ENCODE peak calls at places on chromosome 1, in four cellular contexts. A is upper lobe of right lung, W is fibroblast of mammary gland, C is BJ. H is an unnamed sample.

GRCh38 chr1:74195339-74195738 is 2.6 kb downstream of the LRRIQ3 start:
- DNase-seq in A (no peak), W (no peak), C (no peak), H (no peak)

GRCh38 chr1:31502926-31503511 is 73.3 kb upstream of the TINAGL1 start:
- DNase-seq in A (no peak), W (no peak), C (no peak), H (no peak)

GRCh38 chr1:55519276-55519675 is 304.1 kb upstream of the USP24 start:
- DNase-seq in A (no peak), W (no peak), C (no peak), H (no peak)

GRCh38 chr1:944341-945325 is 14.4 kb downstream of the NOC2L start:
- DNase-seq in A (no peak), W (peak; percentile 52), C (no peak), H (peak; percentile 85)

GRCh38 chr1:29639156-29639736 is 402.9 kb downstream of the PTPRU start:
- DNase-seq in A (no peak), W (no peak), C (no peak), H (no peak)

GRCh38 chr1:53237638-53238037 is 680 bp downstream of the MAGOH start:
- DNase-seq in A (no peak), W (no peak), C (no peak), H (no peak)

GRCh38 chr1:27572019-27572678 is 31.8 kb downstream of the AHDC1 start:
- DNase-seq in A (no peak), W (no peak), C (no peak), H (peak; percentile 37)

GRCh38 chr1:53470155-53470554 is 11.0 kb downstream of the DMRTB1 start:
- DNase-seq in A (peak; percentile 78), W (peak; percentile 81), C (no peak), H (peak; percentile 82)

GRCh38 chr1:223413216-223413615 is 20.0 kb downstream of the CCDC185 start:
- DNase-seq in A (no peak), W (no peak), C (no peak), H (no peak)

GRCh38 chr1:8464377-8464776 is 146.5 kb downstream of the SLC45A1 start:
- DNase-seq in A (peak; percentile 77), W (no peak), C (no peak), H (no peak)

GRCh38 chr1:28855969-28856368 is 44.0 kb downstream of the OPRD1 start:
- DNase-seq in A (no peak), W (no peak), C (no peak), H (no peak)

GRCh38 chr1:198681831-198682756 is 43.3 kb downstream of the PTPRC start:
- DNase-seq in A (peak; percentile 67), W (peak; percentile 86), C (peak; percentile 90), H (peak; percentile 98)

GRCh38 chr1:216929870-216930582 is 206.8 kb upstream of the ESRRG start:
- DNase-seq in A (no peak), W (peak; percentile 10), C (no peak), H (no peak)

GRCh38 chr1:41313661-41314131 is 47.5 kb upstream of the FOXO6 start:
- DNase-seq in A (no peak), W (peak; percentile 49), C (no peak), H (peak; percentile 19)

GRCh38 chr1:110650623-110651022 is 24.1 kb downstream of the KCNA3 start:
- DNase-seq in A (no peak), W (no peak), C (no peak), H (no peak)

GRCh38 chr1:154749078-154749760 is 120.9 kb downstream of the KCNN3 start:
- DNase-seq in A (no peak), W (peak; percentile 82), C (no peak), H (no peak)

GRCh38 chr1:28418278-28418637 is 48.7 kb downstream of the PHACTR4 start:
- DNase-seq in A (no peak), W (no peak), C (no peak), H (no peak)

GRCh38 chr1:41784516-41785279 is 134.0 kb downstream of the HIVEP3 start:
- DNase-seq in A (no peak), W (peak; percentile 57), C (peak; percentile 37), H (no peak)

GRCh38 chr1:54317084-54317483 is 89.1 kb downstream of the SSBP3 start:
- DNase-seq in A (no peak), W (peak; percentile 46), C (no peak), H (no peak)

GRCh38 chr1:62401034-62401433 is 35.8 kb upstream of the USP1 start:
- DNase-seq in A (no peak), W (no peak), C (no peak), H (no peak)

GRCh38 chr1:59076612-59077011 is 220.3 kb upstream of the FGGY start:
- DNase-seq in A (no peak), W (peak; percentile 29), C (no peak), H (peak; percentile 53)

GRCh38 chr1:175536369-175536768 is 207.0 kb downstream of the TNR start:
- DNase-seq in A (no peak), W (no peak), C (no peak), H (peak; percentile 76)

GRCh38 chr1:240258910-240259309 is 167.2 kb downstream of the FMN2 start:
- DNase-seq in A (no peak), W (peak; percentile 97), C (peak; percentile 92), H (no peak)

GRCh38 chr1:199551967-199552565 is 475.4 kb upstream of the NR5A2 start:
- DNase-seq in A (no peak), W (peak; percentile 63), C (peak; percentile 17), H (peak; percentile 72)

GRCh38 chr1:199265319-199265718 is 626.5 kb downstream of the PTPRC start:
- DNase-seq in A (no peak), W (no peak), C (no peak), H (no peak)

GRCh38 chr1:225980005-225980404 is 19.1 kb downstream of the SDE2 start:
- DNase-seq in A (no peak), W (no peak), C (no peak), H (no peak)

GRCh38 chr1:180358649-180359048 is 128.6 kb downstream of the LHX4 start:
- DNase-seq in A (no peak), W (no peak), C (no peak), H (peak; percentile 59)

DNA sequence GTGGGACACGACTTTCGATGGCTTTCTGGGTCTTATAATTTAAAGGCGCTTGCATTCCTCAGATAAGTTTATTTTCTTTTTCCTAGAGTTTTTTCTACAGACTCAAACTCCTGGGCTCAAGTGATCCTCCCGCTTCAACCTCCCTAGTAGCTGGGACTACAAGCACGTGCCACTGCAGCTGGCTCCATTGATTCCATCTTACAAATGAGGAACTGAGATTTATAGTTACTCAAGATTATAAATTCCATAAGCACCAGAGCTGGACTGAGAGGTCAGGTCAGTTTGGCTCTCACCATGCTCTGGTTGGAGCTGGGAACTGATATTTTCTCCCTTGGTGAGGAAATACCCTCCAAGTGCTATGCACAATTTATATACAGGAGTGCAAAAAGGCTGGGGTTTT is 13.4 kb upstream of the PRPF38B start:
- DNase-seq in A (no peak), W (no peak), C (no peak), H (peak; percentile 13)
- H3K4me3 ChIP-seq in A (no peak overlapping the region), W (no peak overlapping the region), C (no peak overlapping the region), H (no peak overlapping the region)

DNA sequence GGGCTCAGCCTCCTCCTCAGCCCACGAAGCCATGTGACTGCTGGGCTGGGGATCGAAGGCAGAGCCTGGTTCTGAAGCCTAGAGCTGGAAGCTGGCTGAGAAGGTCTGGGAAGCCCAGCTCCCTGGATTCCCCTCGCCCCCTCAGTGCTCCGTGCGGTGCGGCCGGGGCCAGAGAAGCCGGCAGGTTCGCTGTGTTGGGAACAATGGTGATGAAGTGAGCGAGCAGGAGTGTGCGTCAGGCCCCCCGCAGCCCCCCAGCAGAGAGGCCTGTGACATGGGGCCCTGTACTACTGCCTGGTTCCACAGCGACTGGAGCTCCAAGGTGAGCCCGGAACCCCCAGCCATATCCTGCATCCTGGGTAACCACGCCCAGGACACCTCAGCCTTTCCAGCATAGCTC is 9.1 kb downstream of the ADAMTSL4 start:
- DNase-seq in A (no peak), W (no peak), C (no peak), H (no peak)
- H3K4me3 ChIP-seq in A (peak overlapping the region; percentile 44), W (peak overlapping the region; percentile 29), C (no peak overlapping the region), H (peak overlapping the region; percentile 32)

GRCh38 chr1:211891708-211892107 is 61.1 kb upstream of the LPGAT1 start:
- DNase-seq in A (no peak), W (no peak), C (no peak), H (no peak)
- H3K4me3 ChIP-seq in A (no peak overlapping the region), W (no peak overlapping the region), C (no peak overlapping the region), H (no peak overlapping the region)

GRCh38 chr1:35572296-35572695 is 818 bp upstream of the TFAP2E start:
- DNase-seq in A (peak; percentile 4), W (no peak), C (no peak), H (no peak)
- H3K4me3 ChIP-seq in A (no peak overlapping the region), W (no peak overlapping the region), C (no peak overlapping the region), H (no peak overlapping the region)

GRCh38 chr1:16920951-16921350 is 780 bp upstream of the CROCC start:
- DNase-seq in A (peak; percentile 43), W (no peak), C (no peak), H (no peak)
- H3K4me3 ChIP-seq in A (no peak overlapping the region), W (no peak overlapping the region), C (no peak overlapping the region), H (no peak overlapping the region)

DNA sequence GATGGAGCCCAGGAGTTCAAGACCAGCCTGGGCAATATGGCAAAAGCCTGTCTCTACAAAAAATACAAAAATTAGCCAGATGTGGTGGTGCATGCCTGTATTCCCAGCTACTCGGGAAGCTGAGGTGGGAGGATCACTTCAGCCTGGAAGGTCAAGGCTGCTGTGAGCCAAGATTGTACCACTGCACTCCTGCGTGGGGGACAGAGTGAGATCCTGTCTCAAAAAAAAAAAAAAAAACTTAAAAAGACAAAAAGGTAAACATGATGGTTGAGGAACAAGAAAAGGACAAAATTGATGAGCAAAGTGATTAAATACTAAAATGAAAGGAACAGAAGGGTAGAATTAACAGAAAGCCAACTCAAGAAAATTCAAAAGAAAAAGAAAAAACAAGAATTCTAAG is 30.6 kb downstream of the SNRPE start:
- DNase-seq in A (no peak), W (no peak), C (no peak), H (no peak)
- H3K4me3 ChIP-seq in A (no peak overlapping the region), W (no peak overlapping the region), C (no peak overlapping the region), H (no peak overlapping the region)

GRCh38 chr1:38561110-38561509 is 298.5 kb downstream of the RRAGC start:
- DNase-seq in A (no peak), W (no peak), C (no peak), H (no peak)
- H3K4me3 ChIP-seq in A (no peak overlapping the region), W (no peak overlapping the region), C (no peak overlapping the region), H (no peak overlapping the region)